ENCODE peak calls at places on chromosomes 13 and 19, in nine cellular contexts. F is AG04450; U is right atrium auricular region; G is colonic mucosa; L is CD4-positive, alpha-beta T cell; J is tibial artery; S is astrocyte of the spinal cord; E is cardiac fibroblast; N is heart right ventricle. W is an unnamed sample.
A peak's percentile ranks its signal among the peaks of the same experiment; 100 is the strongest.

GRCh38 chr13:23705578-23705977 is 135.4 kb downstream of the TNFRSF19 start:
- DNase-seq in F (no peak), U (no peak), G (no peak), L (no peak), J (no peak), S (no peak), E (no peak), N (no peak), W (no peak)

GRCh38 chr19:43780706-43781525 is at the start of gene KCNN4:
- DNase-seq in F (no peak), U (no peak), G (peak; percentile 81), L (peak; percentile 33), J (no peak), S (peak; percentile 63), E (peak; percentile 73), N (no peak), W (no peak)

GRCh38 chr19:44051654-44052402 is at the start of gene ZNF223:
- DNase-seq in F (peak; percentile 73), U (peak; percentile 96), G (peak; percentile 98), L (peak; percentile 30), J (peak; percentile 96), S (peak; percentile 94), E (peak; percentile 92), N (peak; percentile 97), W (peak; percentile 65)

GRCh38 chr13:112733112-112733511 is 43.3 kb downstream of the ATP11A start:
- DNase-seq in F (no peak), U (no peak), G (no peak), L (no peak), J (no peak), S (no peak), E (no peak), N (no peak), W (no peak)

GRCh38 chr13:19959141-19959830 is 759 bp downstream of the ZMYM2 start:
- DNase-seq in F (no peak), U (no peak), G (peak; percentile 63), L (peak; percentile 66), J (peak; percentile 46), S (peak; percentile 48), E (peak; percentile 52), N (peak; percentile 51), W (peak; percentile 31)

GRCh38 chr13:74301200-74302063 is 167.2 kb upstream of the KLF12 start:
- DNase-seq in F (no peak), U (no peak), G (no peak), L (no peak), J (no peak), S (peak; percentile 31), E (peak; percentile 15), N (no peak), W (no peak)

GRCh38 chr13:63706751-63707150 is 2291.1 kb upstream of the PCDH20 start:
- DNase-seq in F (no peak), U (no peak), G (no peak), L (no peak), J (no peak), S (no peak), E (no peak), N (no peak), W (no peak)

GRCh38 chr19:46021531-46022041 is 1.3 kb downstream of the PGLYRP1 start:
- DNase-seq in F (no peak), U (no peak), G (peak; percentile 58), L (no peak), J (no peak), S (no peak), E (no peak), N (no peak), W (no peak)

GRCh38 chr19:49430678-49431329 is 5.6 kb downstream of the GFY start:
- DNase-seq in F (no peak), U (no peak), G (no peak), L (no peak), J (no peak), S (no peak), E (no peak), N (no peak), W (no peak)

GRCh38 chr13:38944219-38944618 is 46.4 kb downstream of the STOML3 start:
- DNase-seq in F (no peak), U (no peak), G (no peak), L (no peak), J (no peak), S (no peak), E (no peak), N (no peak), W (no peak)

GRCh38 chr19:49687566-49688316 is 1.7 kb upstream of the ADM5 start:
- DNase-seq in F (no peak), U (no peak), G (no peak), L (no peak), J (no peak), S (no peak), E (peak; percentile 51), N (no peak), W (no peak)

GRCh38 chr19:43789029-43789428 is 8.3 kb upstream of the KCNN4 start:
- DNase-seq in F (no peak), U (no peak), G (no peak), L (no peak), J (no peak), S (peak; percentile 52), E (peak; percentile 68), N (no peak), W (no peak)

GRCh38 chr13:99316657-99317244 is 9.6 kb upstream of the GPR183 start:
- DNase-seq in F (no peak), U (no peak), G (no peak), L (no peak), J (no peak), S (peak; percentile 33), E (no peak), N (no peak), W (no peak)

GRCh38 chr13:94233401-94233800 is 246.1 kb downstream of the DCT start:
- DNase-seq in F (peak; percentile 79), U (peak; percentile 63), G (no peak), L (no peak), J (peak; percentile 25), S (peak; percentile 90), E (peak; percentile 98), N (peak; percentile 7), W (peak; percentile 27)

GRCh38 chr19:14139944-14140343 is 3.6 kb upstream of the ASF1B start:
- DNase-seq in F (no peak), U (no peak), G (no peak), L (no peak), J (peak; percentile 65), S (no peak), E (no peak), N (no peak), W (no peak)

GRCh38 chr13:45718063-45718462 is 15.9 kb downstream of the CBY2 start:
- DNase-seq in F (no peak), U (peak; percentile 18), G (no peak), L (no peak), J (no peak), S (peak; percentile 22), E (peak; percentile 32), N (no peak), W (no peak)
- TF ChIP-seq CTCF in F (peak; percentile 60), U (peak; percentile 31), G (no peak), L (peak; percentile 28), J (no peak), S (peak; percentile 65), E (peak; percentile 54), N (no peak), W (no peak)

GRCh38 chr19:6378498-6378897 is 2.8 kb upstream of the PSPN start:
- DNase-seq in F (no peak), U (no peak), G (no peak), L (no peak), J (no peak), S (no peak), E (no peak), N (no peak), W (no peak)

GRCh38 chr19:6379744-6380143 is 4.0 kb upstream of the PSPN start:
- DNase-seq in F (no peak), U (no peak), G (no peak), L (no peak), J (no peak), S (no peak), E (no peak), N (no peak), W (no peak)

GRCh38 chr19:6387372-6387771 is 5.6 kb downstream of the GTF2F1 start:
- DNase-seq in F (no peak), U (no peak), G (no peak), L (no peak), J (no peak), S (no peak), E (no peak), N (no peak), W (no peak)

GRCh38 chr19:6381030-6381750 is 5.5 kb upstream of the PSPN start:
- DNase-seq in F (no peak), U (no peak), G (no peak), L (no peak), J (no peak), S (no peak), E (no peak), N (no peak), W (no peak)

GRCh38 chr19:6383188-6383587 is 7.5 kb upstream of the PSPN start:
- DNase-seq in F (no peak), U (no peak), G (no peak), L (no peak), J (no peak), S (no peak), E (no peak), N (no peak), W (no peak)
- TF ChIP-seq CTCF in F (no peak), U (no peak), G (no peak), L (no peak), J (no peak), S (no peak), E (no peak), N (no peak), W (no peak)

GRCh38 chr19:3601021-3601420 is 5.7 kb downstream of the TBXA2R start:
- DNase-seq in F (no peak), U (no peak), G (no peak), L (no peak), J (no peak), S (no peak), E (no peak), N (no peak), W (no peak)

GRCh38 chr19:3595521-3596061 is 10.3 kb downstream of the GIPC3 start:
- DNase-seq in F (no peak), U (no peak), G (no peak), L (no peak), J (no peak), S (no peak), E (no peak), N (no peak), W (no peak)

GRCh38 chr19:3604227-3604986 is 2.3 kb downstream of the TBXA2R start:
- DNase-seq in F (no peak), U (no peak), G (no peak), L (no peak), J (peak; percentile 74), S (no peak), E (no peak), N (no peak), W (no peak)

GRCh38 chr19:3603121-3603841 is 3.4 kb downstream of the TBXA2R start:
- DNase-seq in F (no peak), U (no peak), G (no peak), L (no peak), J (peak; percentile 47), S (no peak), E (no peak), N (no peak), W (no peak)

GRCh38 chr19:3599776-3600183 is 6.9 kb downstream of the TBXA2R start:
- DNase-seq in F (no peak), U (no peak), G (no peak), L (no peak), J (no peak), S (no peak), E (no peak), N (no peak), W (no peak)
- TF ChIP-seq CTCF in F (no peak), U (no peak), G (no peak), L (no peak), J (no peak), S (peak; percentile 46), E (peak; percentile 25), N (no peak), W (no peak)

GRCh38 chr13:103188688-103189326 is 122.6 kb upstream of the SLC10A2 start:
- DNase-seq in F (no peak), U (no peak), G (no peak), L (no peak), J (no peak), S (peak; percentile 64), E (peak; percentile 47), N (no peak), W (no peak)
- TF ChIP-seq CTCF in F (peak; percentile 32), U (peak; percentile 68), G (peak; percentile 41), L (no peak), J (no peak), S (peak; percentile 52), E (peak; percentile 44), N (peak; percentile 49), W (no peak)

W was measured in omental fat pad.